ENCODE peak calls at places on chromosomes 1 and 21, in five cellular contexts. T is astrocyte of the cerebellum; F is CD4-positive, CD25-positive, alpha-beta regulatory T cell; B is NCI-H524; H is C1 segment of cervical spinal cord. U is an unnamed sample.

GRCh38 chr1:22639286-22639685 is 2.9 kb downstream of the C1QA start:
- DNase-seq in T (no peak), F (no peak), B (peak), H (no peak), U (peak)

GRCh38 chr1:77416692-77417450 is 135.1 kb downstream of the AK5 start:
- DNase-seq in T (no peak), F (no peak), B (peak), H (no peak), U (peak)

GRCh38 chr1:214446772-214447556 is 104.4 kb downstream of the PTPN14 start:
- DNase-seq in T (peak), F (no peak), B (peak), H (peak), U (peak)

GRCh38 chr1:90480271-90480835 is 236.7 kb downstream of the BARHL2 start:
- DNase-seq in T (no peak), F (no peak), B (no peak), H (no peak), U (no peak)

GRCh38 chr1:246117066-246117791 is 389.9 kb downstream of the SMYD3 start:
- DNase-seq in T (peak), F (peak), B (peak), H (no peak), U (peak)

GRCh38 chr1:240086726-240087125 is 5.0 kb upstream of the FMN2 start:
- DNase-seq in T (no peak), F (no peak), B (no peak), H (no peak), U (no peak)

GRCh38 chr1:155514582-155515187 is 47.9 kb downstream of the ASH1L start:
- DNase-seq in T (no peak), F (peak), B (no peak), H (no peak), U (no peak)

GRCh38 chr1:216566809-216567208 is 143.6 kb upstream of the USH2A start:
- DNase-seq in T (peak), F (no peak), B (peak), H (no peak), U (peak)

GRCh38 chr1:33022650-33023200 is 14.0 kb downstream of the AK2 start:
- DNase-seq in T (no peak), F (no peak), B (no peak), H (no peak), U (no peak)

GRCh38 chr1:54888080-54888733 is 1.2 kb upstream of the DHCR24 start:
- DNase-seq in T (no peak), F (no peak), B (no peak), H (peak), U (no peak)

GRCh38 chr1:156549831-156550230 is 22.5 kb downstream of the IQGAP3 start:
- DNase-seq in T (no peak), F (no peak), B (no peak), H (no peak), U (no peak)

GRCh38 chr21:41357546-41357945 is 4.3 kb upstream of the MX2 start:
- DNase-seq in T (no peak), F (no peak), B (no peak), H (no peak), U (no peak)

GRCh38 chr1:111454859-111455641 is 5.8 kb downstream of the ATP5PB start:
- DNase-seq in T (no peak), F (no peak), B (no peak), H (no peak), U (no peak)

GRCh38 chr21:43861716-43862115 is 3.3 kb upstream of the AGPAT3 start:
- DNase-seq in T (no peak), F (no peak), B (no peak), H (no peak), U (no peak)

GRCh38 chr1:21552715-21553114 is 43.5 kb downstream of the ALPL start:
- DNase-seq in T (peak), F (no peak), B (no peak), H (no peak), U (no peak)

GRCh38 chr1:209652873-209653401 is 712 bp upstream of the LAMB3 start:
- DNase-seq in T (peak), F (no peak), B (no peak), H (peak), U (peak)

GRCh38 chr1:165397945-165398344 is 41.4 kb upstream of the LMX1A start:
- DNase-seq in T (no peak), F (no peak), B (no peak), H (no peak), U (no peak)

GRCh38 chr1:230430499-230430898 is 4.4 kb upstream of the PGBD5 start:
- DNase-seq in T (no peak), F (no peak), B (no peak), H (no peak), U (no peak)

GRCh38 chr1:5456090-5456789 is 536.0 kb downstream of the NPHP4 start:
- DNase-seq in T (no peak), F (no peak), B (peak), H (no peak), U (peak)

GRCh38 chr1:187921426-187921825 is 1092.7 kb downstream of the PLA2G4A start:
- DNase-seq in T (no peak), F (no peak), B (no peak), H (no peak), U (no peak)